ENCODE peak calls at places on chromosomes 2 and 18, in nine cellular contexts. M is astrocyte of the spinal cord, B is foreskin fibroblast, L is A673, D is endothelial cell of umbilical vein, E is lung, T is fibroblast of lung, Y is kidney, P is PC-3. X is an unnamed sample.

GRCh38 chr2:176643711-176644110 is 374.5 kb downstream of the MTX2 start:
- DNase-seq in Y (peak; percentile 62), M (peak; percentile 30), D (peak; percentile 39), B (peak; percentile 44), E (no peak), T (peak; percentile 55), L (peak; percentile 83), P (no peak), X (no peak)

GRCh38 chr2:64797881-64798590 is 144.3 kb upstream of the SERTAD2 start:
- DNase-seq in E (peak; percentile 51), D (peak; percentile 77), B (peak; percentile 65), P (peak; percentile 97), L (peak; percentile 44), T (peak; percentile 92), Y (no peak), M (peak; percentile 86), X (peak; percentile 53)

GRCh38 chr2:63163231-63163845 is 112.7 kb downstream of the OTX1 start:
- DNase-seq in E (no peak), M (no peak), D (no peak), L (no peak), Y (no peak), T (no peak), P (no peak), B (no peak), X (no peak)

GRCh38 chr2:238654479-238654878 is 193.4 kb upstream of the TWIST2 start:
- DNase-seq in B (no peak), L (no peak), P (no peak), Y (no peak), M (no peak), E (no peak), T (no peak), D (no peak), X (no peak)

GRCh38 chr18:7021994-7022840 is 95.4 kb downstream of the LAMA1 start:
- DNase-seq in D (peak; percentile 47), B (peak; percentile 52), P (peak; percentile 92), Y (no peak), E (peak; percentile 49), M (peak; percentile 20), T (peak; percentile 12), L (peak; percentile 15), X (peak; percentile 21)

GRCh38 chr2:238576674-238577073 is 149.9 kb downstream of the ASB1 start:
- DNase-seq in T (no peak), Y (no peak), M (no peak), E (no peak), D (no peak), P (no peak), B (no peak), L (no peak), X (no peak)

GRCh38 chr2:130768191-130768855 is 13.0 kb downstream of the AMER3 start:
- DNase-seq in L (no peak), E (no peak), D (no peak), M (no peak), B (no peak), T (no peak), Y (peak; percentile 56), P (no peak), X (no peak)

GRCh38 chr2:28664120-28664842 is 87.3 kb upstream of the PPP1CB start:
- DNase-seq in Y (peak; percentile 76), D (peak; percentile 82), E (no peak), B (peak; percentile 78), T (no peak), M (no peak), L (no peak), P (no peak), X (peak; percentile 73)

GRCh38 chr2:165280356-165280755 is 41.1 kb downstream of the SCN2A start:
- DNase-seq in M (no peak), Y (no peak), P (no peak), B (no peak), T (no peak), D (no peak), E (no peak), L (no peak), X (no peak)

GRCh38 chr2:226447896-226448295 is 351.7 kb downstream of the IRS1 start:
- DNase-seq in B (peak; percentile 55), D (no peak), L (no peak), Y (no peak), M (peak; percentile 51), T (peak; percentile 82), E (no peak), P (peak; percentile 84), X (no peak)

GRCh38 chr18:33201509-33201926 is 239.0 kb downstream of the CCDC178 start:
- DNase-seq in T (peak; percentile 39), E (no peak), P (peak; percentile 10), Y (no peak), M (peak; percentile 69), L (peak; percentile 70), D (peak; percentile 75), B (peak; percentile 8), X (peak; percentile 17)

GRCh38 chr2:216688731-216689360 is 6.5 kb downstream of the IGFBP5 start:
- DNase-seq in M (no peak), D (no peak), Y (no peak), P (no peak), B (no peak), T (no peak), L (no peak), E (peak; percentile 44), X (peak; percentile 34)

GRCh38 chr2:206716607-206717006 is 1.6 kb downstream of the DYTN start:
- DNase-seq in D (no peak), E (no peak), B (no peak), P (no peak), M (no peak), L (no peak), T (no peak), Y (no peak), X (no peak)

GRCh38 chr2:46803911-46804670 is 111.5 kb downstream of the MCFD2 start:
- DNase-seq in L (no peak), B (peak; percentile 93), E (peak; percentile 28), T (peak; percentile 99), M (peak; percentile 96), Y (no peak), D (no peak), P (peak; percentile 95), X (peak; percentile 92)

GRCh38 chr2:28088970-28089369 is 198.4 kb downstream of the BABAM2 start:
- DNase-seq in M (peak; percentile 62), P (peak; percentile 79), D (no peak), E (no peak), L (no peak), T (peak; percentile 84), B (peak; percentile 68), Y (no peak), X (no peak)

GRCh38 chr2:151506170-151506569 is 96.5 kb downstream of the RIF1 start:
- DNase-seq in E (no peak), B (no peak), M (no peak), P (no peak), D (no peak), L (no peak), Y (no peak), T (no peak), X (no peak)

GRCh38 chr2:151508519-151508918 is 98.8 kb downstream of the RIF1 start:
- DNase-seq in E (no peak), P (no peak), D (no peak), T (no peak), L (no peak), Y (no peak), B (no peak), M (no peak), X (no peak)
- H3K4me3 ChIP-seq in E (no peak overlapping the region), P (no peak overlapping the region), D (no peak overlapping the region), T (no peak overlapping the region), L (no peak overlapping the region), Y (no peak overlapping the region), B (no peak overlapping the region), M (no peak overlapping the region), X (no peak overlapping the region)

GRCh38 chr2:22812065-22812680 is 572.8 kb upstream of the KLHL29 start:
- DNase-seq in P (no peak), D (no peak), Y (no peak), T (no peak), B (no peak), M (no peak), L (no peak), E (no peak), X (no peak)

GRCh38 chr2:22807876-22808275 is 577.1 kb upstream of the KLHL29 start:
- DNase-seq in B (no peak), Y (no peak), P (no peak), L (no peak), D (no peak), T (no peak), E (no peak), M (no peak), X (no peak)
- H3K4me3 ChIP-seq in B (no peak overlapping the region), Y (no peak overlapping the region), P (no peak overlapping the region), L (no peak overlapping the region), D (no peak overlapping the region), T (no peak overlapping the region), E (no peak overlapping the region), M (no peak overlapping the region), X (no peak overlapping the region)

DNA sequence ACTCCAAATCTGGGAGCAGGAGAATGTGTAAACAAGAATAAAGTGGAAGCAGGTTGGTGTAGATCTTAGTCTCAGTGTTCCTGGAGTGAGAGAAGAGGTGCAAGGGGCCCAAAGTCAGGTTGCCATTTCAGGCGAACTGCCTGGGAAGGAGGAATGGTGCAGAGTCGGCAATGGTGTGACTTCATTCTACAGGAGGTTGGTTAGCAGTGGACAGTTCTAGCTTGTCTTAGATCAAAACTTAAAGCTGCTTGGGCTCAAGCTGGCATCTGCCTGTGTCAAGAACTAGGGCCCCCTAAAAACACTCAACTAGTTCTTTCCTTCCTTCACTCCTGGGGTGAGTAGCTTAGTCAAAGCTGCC is 3.5 kb downstream of the STK16 start:
- DNase-seq in T (no peak), D (no peak), B (no peak), Y (no peak), P (no peak), L (no peak), E (no peak), M (no peak), X (peak; percentile 21)
- H3K4me3 ChIP-seq in T (no peak overlapping the region), D (no peak overlapping the region), B (no peak overlapping the region), Y (peak overlapping the region; percentile 10), P (peak overlapping the region; percentile 46), L (no peak overlapping the region), E (no peak overlapping the region), M (no peak overlapping the region), X (no peak overlapping the region)

GRCh38 chr2:199462167-199462976 is 4.6 kb upstream of the SATB2 start:
- DNase-seq in L (no peak), B (no peak), M (no peak), E (no peak), Y (no peak), D (no peak), P (no peak), T (no peak), X (no peak)

GRCh38 chr2:199460101-199460671 is 2.4 kb upstream of the SATB2 start:
- DNase-seq in T (peak; percentile 67), Y (no peak), E (no peak), P (peak; percentile 35), L (peak; percentile 35), D (peak; percentile 36), B (peak; percentile 54), M (peak; percentile 65), X (peak; percentile 63)

GRCh38 chr2:199459286-199460100 is 1.8 kb upstream of the SATB2 start:
- DNase-seq in L (peak; percentile 96), Y (peak; percentile 94), D (peak; percentile 93), P (peak; percentile 88), B (peak; percentile 97), T (peak; percentile 97), M (peak; percentile 98), E (peak; percentile 90), X (peak; percentile 97)

GRCh38 chr2:199461455-199462166 is 3.9 kb upstream of the SATB2 start:
- DNase-seq in E (no peak), T (peak; percentile 24), D (no peak), B (peak; percentile 28), Y (no peak), P (no peak), L (no peak), M (peak; percentile 51), X (no peak)

GRCh38 chr2:199460808-199461454 is 3.2 kb upstream of the SATB2 start:
- DNase-seq in M (peak; percentile 58), L (no peak), D (peak; percentile 16), Y (no peak), P (no peak), B (peak; percentile 20), E (no peak), T (no peak), X (no peak)
- H3K4me3 ChIP-seq in M (peak overlapping the region; percentile 70), L (peak overlapping the region; percentile 91), D (no peak overlapping the region), Y (no peak overlapping the region), P (peak overlapping the region; percentile 79), B (no peak overlapping the region), E (no peak overlapping the region), T (peak overlapping the region; percentile 87), X (peak overlapping the region; percentile 83)